ENCODE peak calls at places on chromosomes 12 and 14, in four cellular contexts. F, G, C and Z are unnamed samples.
A peak's percentile ranks its signal among the peaks of the same experiment; 100 is the strongest.

GRCh38 chr12:56800221-56800620 is 37.1 kb downstream of the HSD17B6 start:
- DNase-seq in G (no peak), F (no peak), C (no peak), Z (no peak)

GRCh38 chr12:109714141-109714912 is 702 bp downstream of the FAM222A start:
- DNase-seq in G (peak; percentile 77), F (peak; percentile 62), C (peak; percentile 77), Z (no peak)

GRCh38 chr12:93128332-93128707 is 199.2 kb upstream of the EEA1 start:
- DNase-seq in C (peak; percentile 63), F (peak; percentile 58), G (no peak), Z (no peak)

GRCh38 chr14:33542338-33543290 is 408.3 kb downstream of the EGLN3 start:
- DNase-seq in C (no peak), F (no peak), G (no peak), Z (no peak)

GRCh38 chr12:42865282-42865681 is 275.7 kb upstream of the PRICKLE1 start:
- DNase-seq in C (no peak), F (no peak), G (no peak), Z (no peak)

GRCh38 chr14:25868521-25869314 is 729.1 kb downstream of the NOVA1 start:
- DNase-seq in G (no peak), F (no peak), C (no peak), Z (no peak)

GRCh38 chr12:56751712-56752598 is at the start of gene PRIM1:
- DNase-seq in F (peak; percentile 87), G (peak; percentile 85), C (peak; percentile 89), Z (no peak)

GRCh38 chr12:19181666-19182426 is 52.3 kb downstream of the PLEKHA5 start:
- DNase-seq in G (no peak), F (no peak), C (no peak), Z (no peak)

GRCh38 chr14:69539631-69540410 is 34.9 kb downstream of the CCDC177 start:
- DNase-seq in C (peak; percentile 84), F (peak; percentile 85), G (no peak), Z (no peak)

DNA sequence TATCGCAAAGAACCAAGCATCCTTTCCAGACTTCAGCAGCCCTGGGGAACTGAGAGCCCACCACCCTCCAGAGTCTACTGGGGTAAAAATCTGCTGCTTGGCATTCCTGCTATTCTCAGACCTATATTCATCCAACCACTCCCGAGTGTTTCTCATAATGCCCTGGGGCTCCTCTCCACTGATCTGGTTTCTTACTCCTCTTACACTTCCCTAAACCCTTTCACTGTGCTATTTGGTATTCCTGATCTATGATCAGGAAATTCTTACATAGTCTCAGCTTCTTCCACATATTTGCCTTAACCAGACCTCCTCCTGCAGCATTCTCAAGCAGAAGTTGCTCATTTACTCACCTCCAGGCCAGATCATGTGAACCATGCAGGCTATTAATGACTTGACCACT is 82.4 kb downstream of the SYT10 start:
- DNase-seq in F (no peak), G (no peak), C (no peak), Z (no peak)
- H3K4me3 ChIP-seq in F (no peak overlapping the region), G (no peak overlapping the region), C (no peak overlapping the region), Z (no peak overlapping the region)

GRCh38 chr12:6200266-6201198 is at the start of gene CD9:
- DNase-seq in C (peak; percentile 88), F (peak; percentile 80), G (no peak), Z (no peak)

GRCh38 chr12:6201199-6201608 is 1.0 kb downstream of the CD9 start:
- DNase-seq in G (no peak), F (no peak), C (peak; percentile 68), Z (no peak)

GRCh38 chr12:6202846-6203245 is 2.6 kb downstream of the CD9 start:
- DNase-seq in C (no peak), G (no peak), F (no peak), Z (no peak)

GRCh38 chr12:6201775-6202292 is 1.6 kb downstream of the CD9 start:
- DNase-seq in G (no peak), C (no peak), F (no peak), Z (no peak)

DNA sequence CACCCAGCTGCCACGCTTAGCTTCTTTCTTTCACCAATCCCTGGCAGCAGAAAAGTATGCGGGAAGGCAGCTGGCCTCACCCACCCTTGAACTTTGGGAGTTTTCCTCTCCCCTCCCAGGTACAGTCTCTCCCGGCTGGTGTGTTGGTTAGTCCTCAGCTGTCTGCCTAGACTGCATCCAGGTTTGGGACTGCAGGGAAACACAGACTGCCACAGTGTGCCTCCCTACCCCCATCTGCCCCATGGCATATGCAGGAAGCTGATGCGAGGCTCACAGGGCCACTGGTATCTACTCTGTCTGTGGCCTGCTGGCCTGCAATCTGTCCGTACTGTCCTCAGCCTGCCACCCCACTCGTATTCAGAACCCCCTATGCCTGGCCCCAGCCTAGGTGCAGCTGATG is 2.1 kb downstream of the CD9 start:
- DNase-seq in F (no peak), G (no peak), C (no peak), Z (no peak)
- H3K4me3 ChIP-seq in F (peak overlapping the region; percentile 68), G (no peak overlapping the region), C (peak overlapping the region; percentile 82), Z (no peak overlapping the region)

GRCh38 chr14:100304825-100305445 is 1.3 kb downstream of the SLC25A29 start:
- DNase-seq in G (no peak), F (peak; percentile 76), C (peak; percentile 83), Z (peak; percentile 43)
- H3K4me3 ChIP-seq in G (peak overlapping the region; percentile 96), F (peak overlapping the region; percentile 92), C (peak overlapping the region; percentile 94), Z (peak overlapping the region; percentile 71)

GRCh38 chr14:54709444-54709843 is 142.5 kb downstream of the SAMD4A start:
- DNase-seq in G (no peak), C (no peak), F (no peak), Z (no peak)

GRCh38 chr14:54708982-54709381 is 142.1 kb downstream of the SAMD4A start:
- DNase-seq in F (no peak), C (no peak), G (no peak), Z (no peak)

GRCh38 chr14:54704768-54705167 is 137.8 kb downstream of the SAMD4A start:
- DNase-seq in F (no peak), G (no peak), C (no peak), Z (no peak)

GRCh38 chr14:54708161-54708560 is 141.2 kb downstream of the SAMD4A start:
- DNase-seq in F (no peak), C (no peak), G (no peak), Z (no peak)

DNA sequence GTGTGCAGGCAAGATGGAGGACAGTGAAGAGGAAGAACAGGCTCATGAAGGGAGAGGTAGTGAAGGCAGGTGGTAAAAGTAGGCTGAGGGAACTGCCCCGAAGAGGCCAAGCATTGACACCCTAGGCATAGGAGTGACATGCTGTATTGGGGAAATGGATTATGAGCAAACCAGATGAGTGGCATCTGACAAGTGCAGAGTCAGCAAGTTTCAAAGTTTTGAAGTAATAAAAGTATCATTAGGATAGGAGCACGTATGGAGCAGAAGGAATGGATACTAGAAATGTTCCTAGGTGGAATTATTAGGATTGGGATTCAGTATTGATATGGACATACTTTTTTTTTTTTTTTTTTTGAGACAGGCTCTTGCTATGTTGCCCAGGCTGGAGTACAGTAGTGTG is 139.8 kb downstream of the SAMD4A start:
- DNase-seq in G (no peak), F (no peak), C (no peak), Z (no peak)
- H3K4me3 ChIP-seq in G (no peak overlapping the region), F (no peak overlapping the region), C (no peak overlapping the region), Z (no peak overlapping the region)

DNA sequence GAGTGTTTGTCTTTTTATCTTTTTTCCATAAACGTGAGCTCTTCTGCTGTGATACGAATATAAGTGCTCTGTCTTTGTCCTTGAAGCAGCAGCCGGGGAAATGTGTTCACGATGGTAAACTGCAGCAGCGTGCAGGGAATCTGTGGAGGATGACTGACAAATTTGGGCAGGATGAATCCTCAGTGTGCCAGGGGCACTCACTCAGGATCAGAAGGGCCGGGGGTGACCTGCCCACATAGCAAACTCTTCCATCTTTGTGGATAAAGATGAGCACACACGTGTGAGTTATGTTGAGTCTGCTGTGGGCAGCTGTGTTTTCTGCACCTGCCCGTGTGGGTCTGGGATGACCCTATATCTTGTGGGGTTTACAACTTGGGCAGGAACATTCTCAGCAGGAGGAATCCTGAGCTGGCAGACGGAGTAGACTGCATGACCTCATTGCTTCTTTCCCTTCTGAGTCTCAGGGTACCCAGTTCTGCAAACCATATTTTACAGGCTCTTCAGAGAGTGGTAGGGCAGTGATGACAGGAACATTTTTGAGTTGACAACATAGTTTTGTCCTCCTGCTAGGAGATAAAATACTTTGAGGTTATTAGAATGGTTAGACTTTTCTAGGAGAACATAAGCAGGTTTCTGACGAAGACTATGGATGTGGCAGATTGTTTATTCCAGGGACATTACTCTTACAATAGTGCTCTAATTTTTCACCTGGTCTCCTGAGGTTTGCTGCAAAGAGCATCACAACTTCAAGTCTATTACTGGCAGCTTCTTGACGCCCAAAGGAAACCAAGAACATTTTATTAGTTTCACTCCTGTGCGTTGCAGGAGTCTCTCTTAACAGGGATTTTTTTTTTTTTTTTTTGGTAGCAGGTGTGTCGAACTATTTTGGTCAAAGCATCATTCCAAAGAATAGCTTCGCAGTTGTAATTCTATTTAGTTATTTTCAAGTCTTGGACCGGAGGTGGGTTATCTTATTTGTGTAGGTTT is 910 bp downstream of the ANO4 start:
- DNase-seq in F (no peak), C (no peak), G (no peak), Z (no peak)
- H3K4me3 ChIP-seq in F (no peak overlapping the region), C (no peak overlapping the region), G (no peak overlapping the region), Z (no peak overlapping the region)

GRCh38 chr12:132224484-132224883 is 80.2 kb downstream of the NOC4L start:
- DNase-seq in G (no peak), F (no peak), C (no peak), Z (no peak)
- H3K4me3 ChIP-seq in G (peak overlapping the region; percentile 64), F (no peak overlapping the region), C (no peak overlapping the region), Z (no peak overlapping the region)

GRCh38 chr12:12015073-12015685 is 55.6 kb upstream of the BCL2L14 start:
- DNase-seq in G (no peak), F (no peak), C (no peak), Z (no peak)

GRCh38 chr12:12016284-12017100 is 54.2 kb upstream of the BCL2L14 start:
- DNase-seq in C (no peak), G (no peak), F (no peak), Z (no peak)

GRCh38 chr12:12017798-12018197 is 52.9 kb upstream of the BCL2L14 start:
- DNase-seq in F (no peak), G (peak; percentile 18), C (no peak), Z (no peak)

GRCh38 chr12:12018454-12018853 is 52.3 kb upstream of the BCL2L14 start:
- DNase-seq in C (no peak), F (no peak), G (no peak), Z (peak; percentile 63)

GRCh38 chr12:12017135-12017581 is 53.6 kb upstream of the BCL2L14 start:
- DNase-seq in G (no peak), F (no peak), C (no peak), Z (no peak)
- H3K4me3 ChIP-seq in G (no peak overlapping the region), F (no peak overlapping the region), C (no peak overlapping the region), Z (no peak overlapping the region)